ENCODE peak calls at places on chromosome 12, in eight cellular contexts. One of them, this sample, is unnamed.
A peak's percentile ranks its signal among the peaks of the same experiment; 100 is the strongest.

GRCh38 chr12:82475211-82475610 is 116.9 kb downstream of the METTL25 start:
- DNase-seq in mammary epithelial cell: no peak
- DNase-seq in GM23248: no peak
- DNase-seq in upper lobe of left lung: no peak
- DNase-seq in sigmoid colon: no peak
- DNase-seq in aorta: no peak
- DNase-seq in tibial artery: no peak
- DNase-seq in MM.1S: no peak
- DNase-seq in this sample: peak; percentile 14

GRCh38 chr12:81639196-81639595 is 120.0 kb downstream of the PPFIA2 start:
- DNase-seq in MM.1S: no peak
- DNase-seq in sigmoid colon: no peak
- DNase-seq in tibial artery: no peak
- DNase-seq in GM23248: peak; percentile 4
- DNase-seq in upper lobe of left lung: no peak
- DNase-seq in mammary epithelial cell: peak; percentile 3
- DNase-seq in aorta: no peak
- DNase-seq in this sample: peak; percentile 26

GRCh38 chr12:30898846-30899245 is 27.7 kb upstream of the TSPAN11 start:
- DNase-seq in mammary epithelial cell: peak; percentile 19
- DNase-seq in sigmoid colon: no peak
- DNase-seq in upper lobe of left lung: no peak
- DNase-seq in MM.1S: no peak
- DNase-seq in GM23248: peak; percentile 32
- DNase-seq in aorta: no peak
- DNase-seq in tibial artery: no peak
- DNase-seq in this sample: no peak

GRCh38 chr12:20154060-20154459 is 214.3 kb upstream of the PDE3A start:
- DNase-seq in mammary epithelial cell: no peak
- DNase-seq in tibial artery: no peak
- DNase-seq in GM23248: no peak
- DNase-seq in aorta: no peak
- DNase-seq in MM.1S: peak; percentile 15
- DNase-seq in upper lobe of left lung: no peak
- DNase-seq in sigmoid colon: no peak
- DNase-seq in this sample: peak; percentile 44

GRCh38 chr12:54261817-54262402 is 18.0 kb downstream of the CBX5 start:
- DNase-seq in mammary epithelial cell: no peak
- DNase-seq in upper lobe of left lung: no peak
- DNase-seq in aorta: no peak
- DNase-seq in MM.1S: no peak
- DNase-seq in tibial artery: no peak
- DNase-seq in sigmoid colon: no peak
- DNase-seq in GM23248: peak; percentile 34
- DNase-seq in this sample: peak; percentile 45

GRCh38 chr12:10033783-10034381 is 3.4 kb downstream of the CLEC9A start:
- DNase-seq in MM.1S: peak; percentile 51
- DNase-seq in GM23248: peak; percentile 48
- DNase-seq in aorta: no peak
- DNase-seq in mammary epithelial cell: peak; percentile 16
- DNase-seq in tibial artery: no peak
- DNase-seq in sigmoid colon: no peak
- DNase-seq in upper lobe of left lung: no peak
- DNase-seq in this sample: peak; percentile 54

GRCh38 chr12:49644620-49644994 is 21.2 kb downstream of the PRPF40B start:
- DNase-seq in upper lobe of left lung: peak; percentile 81
- DNase-seq in tibial artery: peak; percentile 86
- DNase-seq in aorta: peak; percentile 88
- DNase-seq in sigmoid colon: peak; percentile 93
- DNase-seq in mammary epithelial cell: peak; percentile 51
- DNase-seq in MM.1S: peak; percentile 64
- DNase-seq in GM23248: peak; percentile 85
- DNase-seq in this sample: peak; percentile 90

GRCh38 chr12:47766496-47767196 is 6.4 kb upstream of the SLC48A1 start:
- DNase-seq in GM23248: no peak
- DNase-seq in mammary epithelial cell: no peak
- DNase-seq in sigmoid colon: no peak
- DNase-seq in tibial artery: no peak
- DNase-seq in MM.1S: no peak
- DNase-seq in upper lobe of left lung: no peak
- DNase-seq in aorta: no peak
- DNase-seq in this sample: no peak

GRCh38 chr12:69900720-69901131 is 75.7 kb downstream of the MYRFL start:
- DNase-seq in sigmoid colon: peak; percentile 79
- DNase-seq in MM.1S: peak; percentile 80
- DNase-seq in upper lobe of left lung: peak; percentile 77
- DNase-seq in mammary epithelial cell: peak; percentile 75
- DNase-seq in tibial artery: peak; percentile 70
- DNase-seq in aorta: peak; percentile 66
- DNase-seq in GM23248: peak; percentile 77
- DNase-seq in this sample: peak; percentile 96

GRCh38 chr12:9781360-9781759 is 20.7 kb upstream of the CD69 start:
- DNase-seq in mammary epithelial cell: no peak
- DNase-seq in GM23248: no peak
- DNase-seq in tibial artery: no peak
- DNase-seq in sigmoid colon: no peak
- DNase-seq in MM.1S: no peak
- DNase-seq in upper lobe of left lung: no peak
- DNase-seq in aorta: no peak
- DNase-seq in this sample: no peak

GRCh38 chr12:130422676-130423075 is 85.0 kb downstream of the PIWIL1 start:
- DNase-seq in GM23248: no peak
- DNase-seq in upper lobe of left lung: no peak
- DNase-seq in MM.1S: no peak
- DNase-seq in aorta: no peak
- DNase-seq in mammary epithelial cell: no peak
- DNase-seq in tibial artery: no peak
- DNase-seq in sigmoid colon: no peak
- DNase-seq in this sample: no peak

GRCh38 chr12:14111230-14111865 is 129.9 kb upstream of the GRIN2B start:
- DNase-seq in sigmoid colon: no peak
- DNase-seq in mammary epithelial cell: no peak
- DNase-seq in MM.1S: peak; percentile 58
- DNase-seq in aorta: no peak
- DNase-seq in GM23248: no peak
- DNase-seq in upper lobe of left lung: no peak
- DNase-seq in tibial artery: no peak
- DNase-seq in this sample: no peak

GRCh38 chr12:25200703-25201102 is 5.7 kb downstream of the ETFRF1 start:
- DNase-seq in upper lobe of left lung: no peak
- DNase-seq in aorta: no peak
- DNase-seq in MM.1S: no peak
- DNase-seq in GM23248: peak; percentile 39
- DNase-seq in mammary epithelial cell: peak; percentile 43
- DNase-seq in sigmoid colon: no peak
- DNase-seq in tibial artery: no peak
- DNase-seq in this sample: peak; percentile 39

GRCh38 chr12:48933664-48934311 is 8.5 kb upstream of the FKBP11 start:
- DNase-seq in MM.1S: no peak
- DNase-seq in sigmoid colon: no peak
- DNase-seq in aorta: no peak
- DNase-seq in mammary epithelial cell: no peak
- DNase-seq in tibial artery: no peak
- DNase-seq in GM23248: no peak
- DNase-seq in upper lobe of left lung: no peak
- DNase-seq in this sample: no peak

GRCh38 chr12:105427883-105428282 is 97.4 kb downstream of the C12orf75 start:
- DNase-seq in mammary epithelial cell: peak; percentile 80
- DNase-seq in MM.1S: no peak
- DNase-seq in GM23248: peak; percentile 63
- DNase-seq in tibial artery: no peak
- DNase-seq in upper lobe of left lung: no peak
- DNase-seq in sigmoid colon: no peak
- DNase-seq in aorta: no peak
- DNase-seq in this sample: no peak

GRCh38 chr12:80178846-80179245 is 79.5 kb downstream of the OTOGL start:
- DNase-seq in aorta: no peak
- DNase-seq in mammary epithelial cell: no peak
- DNase-seq in MM.1S: peak; percentile 87
- DNase-seq in upper lobe of left lung: no peak
- DNase-seq in GM23248: no peak
- DNase-seq in tibial artery: no peak
- DNase-seq in sigmoid colon: no peak
- DNase-seq in this sample: no peak

GRCh38 chr12:95838125-95838524 is 20.6 kb upstream of the SNRPF start:
- DNase-seq in MM.1S: peak; percentile 68
- DNase-seq in GM23248: peak; percentile 61
- DNase-seq in upper lobe of left lung: peak; percentile 59
- DNase-seq in sigmoid colon: no peak
- DNase-seq in aorta: no peak
- DNase-seq in tibial artery: no peak
- DNase-seq in mammary epithelial cell: no peak
- DNase-seq in this sample: peak; percentile 51

GRCh38 chr12:120175537-120175936 is 19.0 kb downstream of the GCN1 start:
- DNase-seq in GM23248: no peak
- DNase-seq in sigmoid colon: no peak
- DNase-seq in aorta: peak; percentile 29
- DNase-seq in mammary epithelial cell: no peak
- DNase-seq in tibial artery: no peak
- DNase-seq in upper lobe of left lung: no peak
- DNase-seq in MM.1S: no peak
- DNase-seq in this sample: no peak

GRCh38 chr12:57744777-57745484 is at the start of gene TSPAN31:
- DNase-seq in MM.1S: peak; percentile 98
- DNase-seq in GM23248: peak; percentile 99
- DNase-seq in tibial artery: peak; percentile 99
- DNase-seq in mammary epithelial cell: peak; percentile 97
- DNase-seq in sigmoid colon: peak; percentile 99
- DNase-seq in aorta: peak; percentile 99
- DNase-seq in upper lobe of left lung: peak; percentile 99
- DNase-seq in this sample: peak; percentile 99

GRCh38 chr12:75548879-75549278 is 37.5 kb upstream of the KRR1 start:
- DNase-seq in tibial artery: no peak
- DNase-seq in GM23248: no peak
- DNase-seq in mammary epithelial cell: no peak
- DNase-seq in MM.1S: no peak
- DNase-seq in upper lobe of left lung: no peak
- DNase-seq in sigmoid colon: no peak
- DNase-seq in aorta: no peak
- DNase-seq in this sample: no peak

GRCh38 chr12:46523446-46523845 is 150.9 kb upstream of the SLC38A2 start:
- DNase-seq in aorta: no peak
- DNase-seq in MM.1S: no peak
- DNase-seq in sigmoid colon: no peak
- DNase-seq in mammary epithelial cell: no peak
- DNase-seq in upper lobe of left lung: no peak
- DNase-seq in GM23248: no peak
- DNase-seq in tibial artery: no peak
- DNase-seq in this sample: peak; percentile 36

GRCh38 chr12:30796508-30796780 is 41.7 kb upstream of the CAPRIN2 start:
- DNase-seq in mammary epithelial cell: no peak
- DNase-seq in sigmoid colon: peak; percentile 72
- DNase-seq in GM23248: peak; percentile 78
- DNase-seq in upper lobe of left lung: no peak
- DNase-seq in MM.1S: no peak
- DNase-seq in aorta: peak; percentile 58
- DNase-seq in tibial artery: peak; percentile 66
- DNase-seq in this sample: peak; percentile 84

GRCh38 chr12:522692-523378 is 63.1 kb downstream of the B4GALNT3 start:
- DNase-seq in sigmoid colon: no peak
- DNase-seq in MM.1S: no peak
- DNase-seq in mammary epithelial cell: no peak
- DNase-seq in tibial artery: no peak
- DNase-seq in GM23248: no peak
- DNase-seq in aorta: no peak
- DNase-seq in upper lobe of left lung: no peak
- DNase-seq in this sample: no peak

GRCh38 chr12:262817-263216 is at the start of gene SLC6A13:
- DNase-seq in aorta: no peak
- DNase-seq in GM23248: no peak
- DNase-seq in tibial artery: no peak
- DNase-seq in mammary epithelial cell: peak; percentile 3
- DNase-seq in MM.1S: no peak
- DNase-seq in sigmoid colon: no peak
- DNase-seq in upper lobe of left lung: peak; percentile 42
- DNase-seq in this sample: no peak

GRCh38 chr12:75479963-75480461 is 543 bp upstream of the GLIPR1 start:
- DNase-seq in mammary epithelial cell: peak; percentile 63
- DNase-seq in GM23248: peak; percentile 82
- DNase-seq in MM.1S: peak; percentile 54
- DNase-seq in aorta: no peak
- DNase-seq in sigmoid colon: no peak
- DNase-seq in tibial artery: no peak
- DNase-seq in upper lobe of left lung: no peak
- DNase-seq in this sample: peak; percentile 67

GRCh38 chr12:52564582-52564981 is 9.1 kb downstream of the KRT74 start:
- DNase-seq in GM23248: no peak
- DNase-seq in sigmoid colon: no peak
- DNase-seq in MM.1S: no peak
- DNase-seq in aorta: peak; percentile 18
- DNase-seq in upper lobe of left lung: no peak
- DNase-seq in tibial artery: no peak
- DNase-seq in mammary epithelial cell: no peak
- DNase-seq in this sample: no peak
- H3K27me3 ChIP-seq in GM23248: peaks cover 50% of the 10 kb centered on the region
- H3K27me3 ChIP-seq in sigmoid colon: no peaks in the 10 kb centered on the region
- H3K27me3 ChIP-seq in MM.1S: peaks cover 89% of the 10 kb centered on the region
- H3K27me3 ChIP-seq in aorta: no peaks in the 10 kb centered on the region
- H3K27me3 ChIP-seq in upper lobe of left lung: peaks cover 6% of the 10 kb centered on the region
- H3K27me3 ChIP-seq in tibial artery: peaks cover 24% of the 10 kb centered on the region
- H3K27me3 ChIP-seq in mammary epithelial cell: no peaks in the 10 kb centered on the region
- H3K27me3 ChIP-seq in this sample: peaks cover 86% of the 10 kb centered on the region

GRCh38 chr12:122503147-122503751 is 2.5 kb upstream of the ZCCHC8 start:
- DNase-seq in mammary epithelial cell: no peak
- DNase-seq in GM23248: no peak
- DNase-seq in MM.1S: no peak
- DNase-seq in sigmoid colon: no peak
- DNase-seq in aorta: no peak
- DNase-seq in upper lobe of left lung: no peak
- DNase-seq in tibial artery: no peak
- DNase-seq in this sample: no peak
- H3K27me3 ChIP-seq in mammary epithelial cell: no peaks in the 10 kb centered on the region
- H3K27me3 ChIP-seq in GM23248: no peaks in the 10 kb centered on the region
- H3K27me3 ChIP-seq in MM.1S: no peaks in the 10 kb centered on the region
- H3K27me3 ChIP-seq in sigmoid colon: no peaks in the 10 kb centered on the region
- H3K27me3 ChIP-seq in aorta: no peaks in the 10 kb centered on the region
- H3K27me3 ChIP-seq in upper lobe of left lung: no peaks in the 10 kb centered on the region
- H3K27me3 ChIP-seq in tibial artery: no peaks in the 10 kb centered on the region
- H3K27me3 ChIP-seq in this sample: no peaks in the 10 kb centered on the region

DNA sequence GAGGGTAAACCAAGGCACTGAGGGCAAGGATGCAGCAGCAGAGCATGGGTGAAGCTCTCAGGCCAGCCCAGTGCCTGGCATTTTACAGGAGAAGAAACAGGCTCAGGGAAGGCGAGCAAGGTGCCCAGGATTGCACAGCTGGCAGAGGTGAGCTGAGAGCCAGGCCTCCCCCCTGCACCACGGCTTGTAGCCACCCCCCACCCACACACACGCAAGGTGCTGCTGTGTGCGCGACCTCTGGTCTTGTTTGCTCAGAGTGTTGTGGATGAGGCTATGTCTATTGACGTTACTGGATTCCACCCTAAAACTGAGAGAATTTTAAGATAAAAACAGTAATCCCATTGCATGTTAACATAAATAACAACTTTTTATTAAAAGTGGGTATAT is 5.3 kb downstream of the LRCOL1 start:
- DNase-seq in mammary epithelial cell: no peak
- DNase-seq in aorta: no peak
- DNase-seq in GM23248: no peak
- DNase-seq in upper lobe of left lung: no peak
- DNase-seq in MM.1S: no peak
- DNase-seq in sigmoid colon: no peak
- DNase-seq in tibial artery: no peak
- DNase-seq in this sample: no peak
- H3K27me3 ChIP-seq in mammary epithelial cell: peaks cover 25% of the 10 kb centered on the region
- H3K27me3 ChIP-seq in aorta: no peaks in the 10 kb centered on the region
- H3K27me3 ChIP-seq in GM23248: peaks cover 81% of the 10 kb centered on the region
- H3K27me3 ChIP-seq in upper lobe of left lung: peaks cover 15% of the 10 kb centered on the region
- H3K27me3 ChIP-seq in MM.1S: peaks cover 12% of the 10 kb centered on the region
- H3K27me3 ChIP-seq in sigmoid colon: peaks cover 77% of the 10 kb centered on the region
- H3K27me3 ChIP-seq in tibial artery: peaks cover 88% of the 10 kb centered on the region
- H3K27me3 ChIP-seq in this sample: peaks cover 72% of the 10 kb centered on the region

GRCh38 chr12:113853491-113853890 is 112.6 kb downstream of the RBM19 start:
- DNase-seq in sigmoid colon: no peak
- DNase-seq in aorta: no peak
- DNase-seq in mammary epithelial cell: no peak
- DNase-seq in GM23248: no peak
- DNase-seq in upper lobe of left lung: no peak
- DNase-seq in tibial artery: no peak
- DNase-seq in MM.1S: no peak
- DNase-seq in this sample: no peak
- H3K27me3 ChIP-seq in sigmoid colon: no peaks in the 10 kb centered on the region
- H3K27me3 ChIP-seq in aorta: no peaks in the 10 kb centered on the region
- H3K27me3 ChIP-seq in mammary epithelial cell: no peaks in the 10 kb centered on the region
- H3K27me3 ChIP-seq in GM23248: no peaks in the 10 kb centered on the region
- H3K27me3 ChIP-seq in upper lobe of left lung: no peaks in the 10 kb centered on the region
- H3K27me3 ChIP-seq in tibial artery: no peaks in the 10 kb centered on the region
- H3K27me3 ChIP-seq in MM.1S: no peaks in the 10 kb centered on the region
- H3K27me3 ChIP-seq in this sample: no peaks in the 10 kb centered on the region

This sample was measured in adipocyte.